ENCODE peak calls at places on chromosomes 2 and 18, in seven cellular contexts. U is fibroblast of pulmonary artery, A is HFF-Myc, R is bronchial epithelial cell, X is fibroblast of mammary gland, J is cardiac muscle cell, D is MM.1S. Z is an unnamed sample.
A peak's percentile ranks its signal among the peaks of the same experiment; 100 is the strongest.

GRCh38 chr2:82992948-82993347 is 1466.1 kb downstream of the SUCLG1 start:
- DNase-seq in U (no peak), A (no peak), R (no peak), X (no peak), J (no peak), D (no peak), Z (no peak)

GRCh38 chr2:88626171-88627054 is 851 bp downstream of the EIF2AK3 start:
- DNase-seq in U (no peak), A (no peak), R (no peak), X (no peak), J (no peak), D (peak; percentile 55), Z (peak; percentile 24)

GRCh38 chr18:25950321-25950720 is 140.1 kb downstream of the SS18 start:
- DNase-seq in U (no peak), A (no peak), R (no peak), X (no peak), J (no peak), D (no peak), Z (no peak)

GRCh38 chr2:114661926-114662670 is 219.7 kb downstream of the DPP10 start:
- DNase-seq in U (no peak), A (no peak), R (no peak), X (no peak), J (peak; percentile 8), D (no peak), Z (no peak)

GRCh38 chr2:2492800-2493199 is 161.7 kb upstream of the MYT1L start:
- DNase-seq in U (no peak), A (no peak), R (no peak), X (no peak), J (no peak), D (no peak), Z (no peak)

GRCh38 chr2:61114147-61114546 is 47.8 kb upstream of the C2orf74 start:
- DNase-seq in U (no peak), A (no peak), R (no peak), X (no peak), J (no peak), D (no peak), Z (no peak)

GRCh38 chr18:48956378-48956777 is 5.6 kb upstream of the SMAD7 start:
- DNase-seq in U (peak; percentile 92), A (no peak), R (peak; percentile 66), X (peak; percentile 89), J (peak; percentile 93), D (no peak), Z (peak; percentile 96)

GRCh38 chr2:239116456-239117246 is 268.8 kb downstream of the TWIST2 start:
- DNase-seq in U (no peak), A (no peak), R (peak; percentile 26), X (peak; percentile 57), J (no peak), D (no peak), Z (peak; percentile 11)

GRCh38 chr18:69162649-69163048 is 238.0 kb upstream of the DOK6 start:
- DNase-seq in U (no peak), A (no peak), R (no peak), X (no peak), J (no peak), D (no peak), Z (no peak)

GRCh38 chr2:112482309-112483046 is 522 bp downstream of the TTL start:
- DNase-seq in U (peak; percentile 48), A (no peak), R (peak; percentile 29), X (peak; percentile 32), J (peak; percentile 57), D (peak; percentile 39), Z (peak; percentile 43)

GRCh38 chr18:57210711-57211411 is 64.0 kb downstream of the BOD1L2 start:
- DNase-seq in U (no peak), A (no peak), R (peak; percentile 9), X (no peak), J (no peak), D (peak; percentile 11), Z (no peak)
- H3K4me3 ChIP-seq in U (no peak overlapping the region), A (no peak overlapping the region), R (no peak overlapping the region), X (no peak overlapping the region), J (no peak overlapping the region), D (peak overlapping the region; percentile 61), Z (no peak overlapping the region)

GRCh38 chr2:73208258-73208657 is 5.8 kb upstream of the SMYD5 start:
- DNase-seq in U (no peak), A (no peak), R (no peak), X (no peak), J (no peak), D (no peak), Z (no peak)

GRCh38 chr2:73203055-73203681 is 794 bp downstream of the NOTO start:
- DNase-seq in U (peak; percentile 18), A (no peak), R (no peak), X (no peak), J (peak; percentile 23), D (no peak), Z (no peak)

GRCh38 chr2:73197579-73197978 is 4.8 kb upstream of the NOTO start:
- DNase-seq in U (no peak), A (no peak), R (peak; percentile 95), X (no peak), J (no peak), D (no peak), Z (no peak)

GRCh38 chr2:73205611-73206010 is 3.2 kb downstream of the NOTO start:
- DNase-seq in U (no peak), A (no peak), R (no peak), X (no peak), J (no peak), D (no peak), Z (peak; percentile 84)

GRCh38 chr2:73202156-73203054 is at the start of gene NOTO:
- DNase-seq in U (peak; percentile 10), A (no peak), R (peak; percentile 7), X (peak; percentile 21), J (peak; percentile 25), D (no peak), Z (no peak)
- H3K4me3 ChIP-seq in U (no peak within 1 kb of the TSS), A (no peak within 1 kb of the TSS), R (peak within 1 kb of the TSS; percentile 4), X (no peak within 1 kb of the TSS), J (no peak within 1 kb of the TSS), D (no peak within 1 kb of the TSS), Z (peak within 1 kb of the TSS; percentile 15)

DNA sequence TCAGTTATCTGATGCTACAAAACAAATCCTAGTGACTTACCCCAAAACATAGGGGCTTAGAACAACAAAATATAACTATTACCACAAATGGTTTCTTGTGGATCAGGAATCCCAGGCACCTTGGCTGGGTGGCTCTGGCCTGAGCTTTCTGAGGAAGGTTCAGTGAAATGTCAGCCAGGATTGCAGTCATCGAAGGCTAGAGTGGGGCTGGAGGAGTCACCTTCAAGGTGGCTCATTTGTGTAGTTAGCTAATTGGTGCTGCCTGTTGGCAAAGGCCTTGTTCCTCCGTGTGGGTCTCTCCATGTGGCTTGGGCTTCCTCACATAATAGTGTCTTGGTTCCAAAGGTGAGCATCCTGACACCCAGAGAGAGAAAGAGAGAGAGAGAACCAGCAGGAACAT is 57.4 kb downstream of the COPS8 start:
- DNase-seq in U (no peak), A (no peak), R (no peak), X (no peak), J (no peak), D (no peak), Z (no peak)
- H3K4me3 ChIP-seq in U (no peak overlapping the region), A (no peak overlapping the region), R (no peak overlapping the region), X (no peak overlapping the region), J (no peak overlapping the region), D (no peak overlapping the region), Z (no peak overlapping the region)

GRCh38 chr2:65059071-65059470 is 2.9 kb downstream of the CEP68 start:
- DNase-seq in U (no peak), A (no peak), R (no peak), X (no peak), J (no peak), D (no peak), Z (no peak)
- H3K4me3 ChIP-seq in U (no peak overlapping the region), A (no peak overlapping the region), R (no peak overlapping the region), X (no peak overlapping the region), J (no peak overlapping the region), D (no peak overlapping the region), Z (no peak overlapping the region)

GRCh38 chr18:13452851-13453524 is 234.4 kb downstream of the LDLRAD4 start:
- DNase-seq in U (no peak), A (no peak), R (no peak), X (no peak), J (no peak), D (no peak), Z (no peak)
- H3K4me3 ChIP-seq in U (no peak overlapping the region), A (no peak overlapping the region), R (no peak overlapping the region), X (no peak overlapping the region), J (no peak overlapping the region), D (no peak overlapping the region), Z (no peak overlapping the region)

GRCh38 chr2:96202152-96202856 is 6.3 kb downstream of the STARD7 start:
- DNase-seq in U (no peak), A (no peak), R (no peak), X (peak; percentile 18), J (no peak), D (no peak), Z (peak; percentile 92)
- H3K4me3 ChIP-seq in U (no peak overlapping the region), A (no peak overlapping the region), R (no peak overlapping the region), X (no peak overlapping the region), J (no peak overlapping the region), D (no peak overlapping the region), Z (no peak overlapping the region)